ENCODE peak calls at places on chromosome 4, in five cellular contexts. N is MM.1S, V is neural progenitor cell, E is GM23248, C is HCT116. J is an unnamed sample.

GRCh38 chr4:40552536-40552935 is 77.1 kb downstream of the RBM47 start:
- DNase-seq in N (no peak), V (no peak), E (no peak), C (no peak), J (no peak)

GRCh38 chr4:147733614-147734344 is 1.9 kb downstream of the ARHGAP10 start:
- DNase-seq in N (no peak), V (peak), E (peak), C (no peak), J (no peak)

GRCh38 chr4:39469429-39470077 is 10.7 kb downstream of the LIAS start:
- DNase-seq in N (peak), V (peak), E (peak), C (peak), J (peak)

GRCh38 chr4:127967141-127967775 is 2.1 kb downstream of the ABHD18 start:
- DNase-seq in N (no peak), V (no peak), E (no peak), C (no peak), J (no peak)

GRCh38 chr4:187603093-187603395 is 392.5 kb upstream of the ZFP42 start:
- DNase-seq in N (no peak), V (no peak), E (peak), C (no peak), J (no peak)

GRCh38 chr4:37827030-37827705 is 682 bp downstream of the PGM2 start:
- DNase-seq in N (peak), V (no peak), E (peak), C (no peak), J (peak)

GRCh38 chr4:177566691-177567090 is 124.5 kb upstream of the AGA start:
- DNase-seq in N (no peak), V (no peak), E (no peak), C (no peak), J (no peak)

GRCh38 chr4:18568600-18568999 is 547.0 kb upstream of the LCORL start:
- DNase-seq in N (peak), V (no peak), E (no peak), C (no peak), J (no peak)

GRCh38 chr4:84582988-84583870 is at the start of gene CDS1:
- DNase-seq in N (no peak), V (peak), E (peak), C (no peak), J (no peak)

GRCh38 chr4:135368826-135369225 is 1167.2 kb upstream of the PABPC4L start:
- DNase-seq in N (no peak), V (no peak), E (no peak), C (no peak), J (no peak)

GRCh38 chr4:90174622-90175023 is 47.4 kb downstream of the CCSER1 start:
- DNase-seq in N (peak), V (no peak), E (no peak), C (peak), J (no peak)

GRCh38 chr4:20085156-20085555 is 166.5 kb upstream of the SLIT2 start:
- DNase-seq in N (no peak), V (no peak), E (peak), C (no peak), J (no peak)

GRCh38 chr4:155530290-155530689 is 136.4 kb upstream of the GUCY1A1 start:
- DNase-seq in N (no peak), V (no peak), E (no peak), C (no peak), J (no peak)

GRCh38 chr4:1187182-1187581 is 14.8 kb upstream of the SPON2 start:
- DNase-seq in N (peak), V (no peak), E (no peak), C (no peak), J (no peak)

DNA sequence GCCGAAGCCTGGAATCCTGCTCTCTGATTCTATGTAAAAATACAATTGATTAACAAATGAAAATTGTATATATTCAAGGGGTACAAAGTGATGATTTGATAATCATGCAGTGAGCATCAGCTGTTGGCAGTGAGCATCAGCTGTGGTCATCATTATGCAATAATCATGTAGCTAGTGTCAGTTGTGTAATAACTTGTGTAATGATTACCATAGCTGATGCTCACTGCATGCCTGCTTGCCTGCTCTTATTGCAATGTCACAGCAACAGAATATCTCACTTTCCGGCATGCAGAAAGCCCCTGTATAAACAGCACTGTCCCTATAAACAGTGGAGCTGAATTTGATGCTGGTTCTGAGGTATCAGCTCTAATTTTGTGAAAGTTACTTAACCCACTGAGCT is 46.8 kb downstream of the SULT1B1 start:
- DNase-seq in N (no peak), V (no peak), E (peak), C (no peak), J (no peak)
- TF ChIP-seq EZH2phosphoT487 in N (no peak), V (no peak), E (no peak), C (no peak), J (no peak)

GRCh38 chr4:184041156-184041555 is 136.0 kb downstream of the STOX2 start:
- DNase-seq in N (no peak), V (no peak), E (no peak), C (no peak), J (no peak)
- TF ChIP-seq EZH2phosphoT487 in N (no peak), V (no peak), E (no peak), C (no peak), J (no peak)

GRCh38 chr4:117983541-117984451 is 50.5 kb upstream of the NDST3 start:
- DNase-seq in N (no peak), V (no peak), E (no peak), C (no peak), J (no peak)
- TF ChIP-seq EZH2phosphoT487 in N (no peak), V (no peak), E (no peak), C (no peak), J (no peak)

DNA sequence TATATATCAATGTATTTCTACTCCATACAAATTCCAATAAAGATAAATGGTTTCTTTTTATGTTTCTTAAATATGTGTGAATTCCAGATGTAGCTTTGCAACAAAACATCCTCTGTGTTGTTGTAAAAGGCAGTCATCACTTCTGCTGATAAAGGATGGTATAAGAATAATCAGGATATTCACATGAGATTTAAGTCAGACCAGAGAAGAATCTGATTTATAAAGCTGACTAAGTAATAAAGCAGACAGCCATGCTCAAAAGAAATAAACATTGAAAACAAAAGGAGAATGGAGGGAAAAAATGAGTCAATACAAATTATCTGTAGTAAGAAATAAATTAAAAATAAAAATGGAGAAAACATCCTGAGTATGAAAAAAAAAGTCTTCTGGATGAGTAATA is 27.0 kb upstream of the SLC7A11 start:
- DNase-seq in N (no peak), V (no peak), E (peak), C (no peak), J (no peak)
- TF ChIP-seq EZH2phosphoT487 in N (no peak), V (no peak), E (no peak), C (no peak), J (no peak)

DNA sequence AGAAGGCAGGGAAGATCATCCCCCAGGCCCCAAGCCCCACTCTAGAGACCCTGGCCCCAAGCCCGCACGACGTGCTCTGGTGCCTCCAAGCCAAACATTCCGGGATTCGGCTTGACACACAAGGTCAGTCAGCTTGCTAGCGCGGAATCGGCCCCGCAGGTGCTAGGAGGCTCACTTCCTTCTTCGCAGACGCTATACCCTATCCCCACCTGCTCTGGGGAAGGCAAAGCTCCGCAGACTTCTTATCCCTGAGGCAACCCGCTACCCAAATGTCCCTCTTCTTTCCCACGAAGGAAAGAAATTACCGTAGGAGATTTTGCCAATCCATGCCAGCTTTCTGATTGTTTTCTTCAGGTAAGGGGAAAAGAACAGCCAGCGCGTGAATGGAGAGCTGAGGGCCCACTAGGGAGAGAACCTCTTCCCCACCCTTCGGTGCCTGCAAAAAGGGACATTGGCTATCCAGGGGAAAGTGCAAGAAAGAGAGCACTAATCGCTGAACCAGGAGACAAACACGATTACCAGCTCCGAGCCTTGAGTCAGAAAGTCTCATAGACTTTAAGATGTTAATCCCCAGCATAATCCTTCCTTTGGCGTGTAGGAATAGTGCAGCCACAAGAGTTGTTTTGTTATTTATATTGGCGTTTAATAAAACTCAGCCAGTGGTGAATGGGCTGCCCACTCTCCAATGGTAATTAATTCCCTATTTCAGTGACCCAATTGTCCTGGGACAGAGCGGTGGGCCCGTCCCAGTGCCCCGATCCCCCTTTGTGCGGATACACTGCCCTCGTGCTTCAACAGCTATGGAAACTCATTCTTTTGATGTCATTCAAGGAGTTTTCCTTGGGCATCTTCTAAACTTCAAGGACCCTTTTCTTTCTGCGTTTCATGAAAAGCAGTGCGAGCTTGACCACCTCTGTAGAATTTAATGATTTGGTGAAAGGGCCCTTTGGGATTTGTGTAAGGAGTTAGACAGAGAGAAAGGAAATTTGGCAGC is 5.4 kb upstream of the NEUROG2 start:
- DNase-seq in N (no peak), V (peak), E (no peak), C (no peak), J (peak)
- TF ChIP-seq EZH2phosphoT487 in N (no peak), V (peak), E (peak), C (no peak), J (no peak)

GRCh38 chr4:24475756-24476155 is 108.6 kb downstream of the DHX15 start:
- DNase-seq in N (no peak), V (no peak), E (no peak), C (no peak), J (no peak)

GRCh38 chr4:24472514-24473308 is 111.6 kb downstream of the DHX15 start:
- DNase-seq in N (peak), V (peak), E (peak), C (peak), J (peak)

GRCh38 chr4:24473309-24473721 is 111.0 kb downstream of the DHX15 start:
- DNase-seq in N (peak), V (peak), E (peak), C (no peak), J (peak)

GRCh38 chr4:24470681-24471622 is 113.4 kb downstream of the DHX15 start:
- DNase-seq in N (peak), V (peak), E (peak), C (no peak), J (no peak)

DNA sequence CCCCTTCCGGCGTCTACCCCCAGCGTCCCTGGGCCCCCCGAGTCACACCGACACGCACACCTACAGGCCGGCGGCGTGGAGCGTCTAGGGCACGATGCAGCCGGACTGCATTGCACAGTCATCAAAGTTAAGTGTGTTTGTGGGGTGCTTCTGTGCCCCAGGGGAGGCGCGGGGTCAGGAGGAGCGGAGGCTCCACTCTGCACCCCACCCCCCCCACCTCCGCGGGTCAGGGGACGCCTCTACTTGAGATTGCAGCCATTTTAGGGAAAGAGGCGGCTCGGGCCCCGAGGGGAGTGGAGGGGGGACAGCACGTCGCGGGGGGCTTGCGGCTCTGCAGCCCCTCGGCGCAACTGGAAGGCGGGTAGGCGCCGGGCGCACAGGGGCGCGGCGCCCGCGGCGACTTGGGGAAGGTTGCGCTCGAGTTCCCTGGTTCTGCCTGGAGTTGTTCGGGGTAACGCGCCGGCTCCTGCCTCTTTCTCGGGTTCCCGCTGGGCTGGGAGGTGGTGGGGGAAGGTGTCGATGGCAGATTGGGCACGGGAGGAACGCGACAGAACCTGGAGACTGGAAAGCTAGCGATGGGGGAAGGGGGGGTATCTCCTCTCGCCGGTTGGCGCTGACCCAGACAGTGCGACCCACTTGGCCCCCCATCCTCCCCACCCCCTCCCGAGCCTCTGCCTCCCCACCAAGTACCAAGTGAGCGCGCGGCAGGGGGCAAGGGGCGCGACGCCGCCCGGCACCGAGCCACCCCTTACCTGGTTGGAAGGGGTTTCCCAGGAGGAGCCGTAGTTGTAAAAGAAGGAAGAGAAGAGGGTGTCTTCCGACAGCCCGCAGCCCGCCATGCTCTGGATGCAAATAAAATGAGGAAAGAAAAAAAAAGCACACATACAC is 112.5 kb downstream of the DHX15 start:
- DNase-seq in N (no peak), V (peak), E (peak), C (no peak), J (no peak)
- TF ChIP-seq EZH2phosphoT487 in N (no peak), V (peak), E (no peak), C (no peak), J (no peak)

J was measured in OCI-LY7.